ENCODE peak calls at places on chromosomes 3 and 15, in four cellular contexts. One of them, this sample, is unnamed.

GRCh38 chr15:73631915-73632669 is 1.1 kb downstream of the NPTN start:
- DNase-seq in NCI-H2081: peak
- DNase-seq in anterior cingulate cortex: no peak
- DNase-seq in lower lobe of right lung: no peak
- DNase-seq in this sample: peak

GRCh38 chr3:139121513-139122220 is 77.0 kb upstream of the PRR23C start:
- DNase-seq in NCI-H2081: no peak
- DNase-seq in anterior cingulate cortex: no peak
- DNase-seq in lower lobe of right lung: no peak
- DNase-seq in this sample: no peak

GRCh38 chr3:127019449-127019848 is 36.5 kb downstream of the PLXNA1 start:
- DNase-seq in anterior cingulate cortex: no peak
- DNase-seq in NCI-H2081: no peak
- DNase-seq in lower lobe of right lung: no peak
- DNase-seq in this sample: no peak

GRCh38 chr3:142022381-142022780 is 127.0 kb downstream of the TFDP2 start:
- DNase-seq in NCI-H2081: no peak
- DNase-seq in lower lobe of right lung: no peak
- DNase-seq in anterior cingulate cortex: no peak
- DNase-seq in this sample: peak

GRCh38 chr15:64092075-64092820 is 1.4 kb downstream of the CIAO2A start:
- DNase-seq in lower lobe of right lung: no peak
- DNase-seq in anterior cingulate cortex: no peak
- DNase-seq in NCI-H2081: peak
- DNase-seq in this sample: no peak

GRCh38 chr15:70154440-70155347 is 57.0 kb upstream of the TLE3 start:
- DNase-seq in lower lobe of right lung: no peak
- DNase-seq in anterior cingulate cortex: no peak
- DNase-seq in NCI-H2081: no peak
- DNase-seq in this sample: peak

GRCh38 chr3:177448987-177449975 is 252.0 kb upstream of the TBL1XR1 start:
- DNase-seq in lower lobe of right lung: peak
- DNase-seq in anterior cingulate cortex: no peak
- DNase-seq in NCI-H2081: no peak
- DNase-seq in this sample: peak

GRCh38 chr3:171269557-171269956 is 190.6 kb downstream of the TNIK start:
- DNase-seq in anterior cingulate cortex: no peak
- DNase-seq in lower lobe of right lung: no peak
- DNase-seq in NCI-H2081: no peak
- DNase-seq in this sample: no peak

GRCh38 chr3:179771797-179772196 is 119.0 kb downstream of the USP13 start:
- DNase-seq in anterior cingulate cortex: no peak
- DNase-seq in lower lobe of right lung: no peak
- DNase-seq in NCI-H2081: no peak
- DNase-seq in this sample: no peak

GRCh38 chr3:110711130-110711832 is 360.3 kb upstream of the NECTIN3 start:
- DNase-seq in anterior cingulate cortex: no peak
- DNase-seq in NCI-H2081: no peak
- DNase-seq in lower lobe of right lung: no peak
- DNase-seq in this sample: no peak

GRCh38 chr3:32258869-32259268 is 20.4 kb downstream of the CMTM8 start:
- DNase-seq in lower lobe of right lung: no peak
- DNase-seq in NCI-H2081: no peak
- DNase-seq in anterior cingulate cortex: no peak
- DNase-seq in this sample: no peak

GRCh38 chr15:61115241-61115640 is 113.9 kb downstream of the RORA start:
- DNase-seq in anterior cingulate cortex: no peak
- DNase-seq in lower lobe of right lung: no peak
- DNase-seq in NCI-H2081: no peak
- DNase-seq in this sample: no peak

This sample was measured in left kidney.